ENCODE peak calls at places on chromosomes 11 and 22, in six cellular contexts. D, K, B, R, X and I are unnamed samples.

GRCh38 chr11:46075168-46075567 is 46.1 kb downstream of the PHF21A start:
- DNase-seq in D (no peak), K (no peak), B (no peak), R (no peak), X (no peak), I (peak)

GRCh38 chr11:25771605-25772004 is 560.3 kb upstream of the ANO3 start:
- DNase-seq in D (no peak), K (no peak), B (no peak), R (no peak), X (no peak), I (no peak)

GRCh38 chr11:87330072-87330678 is 292.4 kb downstream of the TMEM135 start:
- DNase-seq in D (no peak), K (no peak), B (no peak), R (no peak), X (no peak), I (no peak)

GRCh38 chr11:77346906-77347603 is 45.6 kb upstream of the GDPD4 start:
- DNase-seq in D (no peak), K (no peak), B (no peak), R (no peak), X (no peak), I (peak)

GRCh38 chr11:70872299-70872698 is 380.1 kb downstream of the SHANK2 start:
- DNase-seq in D (no peak), K (no peak), B (no peak), R (no peak), X (no peak), I (no peak)

GRCh38 chr22:38312261-38312800 is 4.9 kb downstream of the CSNK1E start:
- DNase-seq in D (no peak), K (no peak), B (no peak), R (no peak), X (no peak), I (no peak)

GRCh38 chr11:84993386-84993785 is 633.8 kb downstream of the DLG2 start:
- DNase-seq in D (no peak), K (no peak), B (no peak), R (no peak), X (no peak), I (no peak)

GRCh38 chr11:26134481-26135355 is 197.2 kb upstream of the ANO3 start:
- DNase-seq in D (no peak), K (no peak), B (no peak), R (no peak), X (no peak), I (no peak)

GRCh38 chr11:6586434-6587359 is 16.7 kb downstream of the RRP8 start:
- DNase-seq in D (peak), K (peak), B (no peak), R (no peak), X (no peak), I (no peak)

GRCh38 chr22:24327827-24328226 is 57.2 kb downstream of the SPECC1L start:
- DNase-seq in D (no peak), K (no peak), B (no peak), R (no peak), X (no peak), I (no peak)